ENCODE peak calls at places on chromosomes 13 and 19, in nine cellular contexts. M is thyroid gland, F is right lobe of liver, A is tibial nerve, B is IMR-90, V is esophagus squamous epithelium, Z is HCT116, L is uterus, G is transverse colon. X is an unnamed sample. For H3K4me1, the result is how much of the 10 kb centered on the place peaks cover.

GRCh38 chr13:51829236-51829899 is 15.6 kb downstream of the TMEM272 start:
- DNase-seq in B (no peak), F (no peak), L (no peak), M (no peak), G (no peak), V (no peak), A (no peak), Z (no peak), X (no peak)

GRCh38 chr19:38956264-38956663 is 19.3 kb downstream of the FBXO17 start:
- DNase-seq in B (no peak), A (no peak), F (no peak), Z (no peak), L (no peak), V (no peak), M (no peak), G (no peak), X (no peak)

GRCh38 chr13:74026753-74027152 is 107.5 kb downstream of the KLF12 start:
- DNase-seq in F (no peak), A (no peak), V (no peak), M (peak), Z (no peak), G (peak), L (no peak), B (peak), X (no peak)

GRCh38 chr19:10001899-10002298 is 8.4 kb downstream of the COL5A3 start:
- DNase-seq in Z (no peak), L (no peak), V (no peak), B (no peak), M (peak), G (peak), F (peak), A (no peak), X (peak)

GRCh38 chr13:88704600-88705275 is 1033.6 kb downstream of the SLITRK5 start:
- DNase-seq in Z (no peak), L (no peak), B (no peak), M (no peak), V (no peak), G (no peak), F (no peak), A (no peak), X (no peak)

GRCh38 chr13:25848822-25849740 is 202.7 kb downstream of the SHISA2 start:
- DNase-seq in L (no peak), A (no peak), V (no peak), Z (no peak), F (no peak), B (no peak), G (no peak), M (no peak), X (no peak)

GRCh38 chr13:75495938-75496337 is 14.0 kb upstream of the TBC1D4 start:
- DNase-seq in B (peak), F (no peak), M (no peak), V (no peak), Z (no peak), L (no peak), G (no peak), A (no peak), X (no peak)

GRCh38 chr13:103634066-103634465 is 567.8 kb upstream of the SLC10A2 start:
- DNase-seq in B (no peak), V (no peak), F (no peak), A (no peak), L (no peak), Z (no peak), M (no peak), G (no peak), X (no peak)

GRCh38 chr13:70170689-70171088 is 62.4 kb upstream of the KLHL1 start:
- DNase-seq in Z (no peak), B (no peak), F (no peak), A (no peak), M (no peak), G (no peak), L (no peak), V (no peak), X (no peak)

GRCh38 chr13:52454459-52454824 is 836 bp upstream of the CKAP2 start:
- DNase-seq in G (peak), L (no peak), V (no peak), M (peak), F (no peak), B (peak), Z (no peak), A (no peak), X (no peak)

GRCh38 chr13:34034411-34034810 is 216.5 kb downstream of the RFC3 start:
- DNase-seq in Z (no peak), B (no peak), G (no peak), V (no peak), A (no peak), F (no peak), M (no peak), L (no peak), X (no peak)

GRCh38 chr13:34913040-34913439 is 29.0 kb upstream of the NBEA start:
- DNase-seq in M (peak), L (no peak), A (no peak), B (no peak), G (no peak), V (no peak), F (no peak), Z (no peak), X (no peak)

GRCh38 chr19:6034512-6034911 is 56.6 kb upstream of the RANBP3 start:
- DNase-seq in Z (no peak), F (no peak), L (no peak), V (no peak), B (no peak), A (no peak), G (no peak), M (no peak), X (no peak)

GRCh38 chr19:11378319-11379189 is 4.1 kb downstream of the SWSAP1 start:
- DNase-seq in Z (no peak), M (peak), B (peak), V (no peak), F (peak), L (no peak), A (no peak), G (peak), X (peak)

GRCh38 chr13:75860935-75861334 is 224.8 kb downstream of the LMO7 start:
- DNase-seq in V (no peak), M (no peak), Z (no peak), F (no peak), L (no peak), B (peak), G (no peak), A (no peak), X (no peak)

GRCh38 chr19:16060294-16060693 is 16.0 kb upstream of the TPM4 start:
- DNase-seq in G (no peak), F (no peak), Z (no peak), L (no peak), B (no peak), M (no peak), V (no peak), A (no peak), X (no peak)

GRCh38 chr19:51131780-51132680 is 7.3 kb downstream of the SIGLEC9 start:
- DNase-seq in A (no peak), F (no peak), M (peak), V (no peak), Z (peak), L (no peak), G (peak), B (peak), X (peak)

GRCh38 chr19:7450243-7451223 is 38.3 kb downstream of the PEX11G start:
- DNase-seq in L (no peak), A (no peak), Z (peak), M (no peak), F (no peak), V (no peak), B (peak), G (no peak), X (no peak)

GRCh38 chr13:110468986-110469495 is 92.5 kb downstream of the RAB20 start:
- DNase-seq in L (no peak), G (no peak), B (no peak), M (no peak), V (no peak), F (no peak), Z (no peak), A (no peak), X (no peak)

GRCh38 chr19:44113784-44114390 is 688 bp downstream of the ZNF225 start:
- DNase-seq in M (peak), L (peak), Z (no peak), G (peak), B (peak), A (no peak), V (no peak), F (peak), X (no peak)

GRCh38 chr13:108249150-108249549 is 20.4 kb upstream of the TNFSF13B start:
- DNase-seq in Z (no peak), F (no peak), G (no peak), L (no peak), B (no peak), A (no peak), V (no peak), M (no peak), X (no peak)

GRCh38 chr13:108777421-108778420 is 148.3 kb downstream of the MYO16 start:
- DNase-seq in V (no peak), F (no peak), L (no peak), G (no peak), A (no peak), B (peak), M (no peak), Z (peak), X (no peak)

GRCh38 chr13:49652691-49653305 is 24.5 kb downstream of the ARL11 start:
- DNase-seq in Z (peak), F (no peak), A (no peak), L (no peak), V (no peak), B (peak), M (peak), G (peak), X (no peak)

GRCh38 chr13:99823961-99824360 is 147.6 kb downstream of the ZIC5 start:
- DNase-seq in L (no peak), Z (no peak), M (no peak), A (no peak), B (no peak), F (no peak), V (no peak), G (no peak), X (no peak)

GRCh38 chr19:7831452-7831851 is 1.4 kb downstream of the EVI5L start:
- DNase-seq in A (no peak), V (no peak), F (no peak), L (no peak), Z (peak), M (no peak), B (peak), G (peak), X (peak)

GRCh38 chr13:29434217-29434940 is 161.1 kb downstream of the SLC7A1 start:
- DNase-seq in V (no peak), Z (no peak), L (no peak), M (peak), B (no peak), F (no peak), G (no peak), A (no peak), X (no peak)

GRCh38 chr19:31938675-31939074 is 406.7 kb upstream of the ZNF507 start:
- DNase-seq in B (no peak), L (no peak), V (no peak), F (no peak), Z (no peak), M (no peak), G (no peak), A (no peak), X (no peak)

GRCh38 chr19:11382898-11383705 is 1.0 kb downstream of the EPOR start:
- DNase-seq in F (peak), B (no peak), L (no peak), M (peak), G (peak), A (no peak), Z (peak), V (no peak), X (peak)

GRCh38 chr13:111322916-111323331 is 2.5 kb downstream of the TEX29 start:
- DNase-seq in G (no peak), Z (no peak), M (no peak), A (no peak), B (no peak), V (no peak), F (no peak), L (no peak), X (no peak)

GRCh38 chr13:37716395-37716794 is 117.8 kb upstream of the POSTN start:
- DNase-seq in A (no peak), F (no peak), Z (no peak), V (no peak), M (no peak), B (peak), G (no peak), L (no peak), X (no peak)

GRCh38 chr19:46447006-46447405 is 18.3 kb upstream of the PNMA8C start:
- DNase-seq in B (no peak), Z (no peak), M (no peak), F (no peak), G (no peak), A (no peak), L (no peak), V (no peak), X (no peak)

GRCh38 chr19:47729468-47729798 is 15.9 kb upstream of the NOP53 start:
- DNase-seq in Z (peak), F (no peak), L (peak), M (peak), B (peak), G (peak), V (no peak), A (peak), X (peak)

GRCh38 chr19:5695649-5696195 is 5.6 kb downstream of the RPL36 start:
- DNase-seq in V (no peak), M (no peak), A (no peak), Z (no peak), B (no peak), L (no peak), G (no peak), F (no peak), X (no peak)

GRCh38 chr13:41050041-41050440 is 11.3 kb upstream of the WBP4 start:
- DNase-seq in L (no peak), G (no peak), Z (no peak), M (no peak), B (no peak), V (no peak), A (no peak), F (no peak), X (no peak)

GRCh38 chr13:46866150-46866549 is 30.7 kb downstream of the HTR2A start:
- DNase-seq in Z (no peak), B (peak), M (peak), V (peak), L (peak), F (peak), G (peak), A (no peak), X (no peak)

GRCh38 chr13:45372189-45373115 is 31.5 kb upstream of the TPT1 start:
- DNase-seq in F (no peak), L (no peak), V (no peak), M (no peak), A (no peak), B (peak), Z (no peak), G (no peak), X (no peak)

GRCh38 chr13:105979586-105979985 is 555.9 kb downstream of the EFNB2 start:
- DNase-seq in V (no peak), M (peak), F (no peak), L (no peak), A (no peak), B (no peak), Z (no peak), G (peak), X (no peak)

GRCh38 chr19:3162418-3163229 is 15.9 kb upstream of the S1PR4 start:
- DNase-seq in F (no peak), B (no peak), A (no peak), V (no peak), Z (no peak), M (no peak), L (no peak), G (no peak), X (no peak)

GRCh38 chr13:75749407-75749806 is 113.3 kb downstream of the LMO7 start:
- DNase-seq in G (no peak), B (peak), A (no peak), Z (no peak), V (no peak), L (no peak), M (peak), F (no peak), X (peak)

GRCh38 chr19:16915135-16915534 is 26.3 kb downstream of the F2RL3 start:
- DNase-seq in V (no peak), M (no peak), F (no peak), A (no peak), B (no peak), G (no peak), Z (no peak), L (no peak), X (no peak)

GRCh38 chr19:49687150-49687549 is 2.2 kb upstream of the ADM5 start:
- DNase-seq in L (no peak), F (no peak), V (no peak), Z (no peak), G (no peak), A (no peak), M (no peak), B (no peak), X (no peak)

GRCh38 chr19:49686503-49687088 is 2.8 kb upstream of the ADM5 start:
- DNase-seq in L (no peak), B (no peak), F (no peak), V (no peak), G (no peak), Z (no peak), M (no peak), A (no peak), X (peak)

GRCh38 chr19:49689133-49690072 is at the start of gene ADM5:
- DNase-seq in A (no peak), Z (no peak), L (peak), B (no peak), V (no peak), F (peak), M (peak), G (peak), X (peak)

GRCh38 chr19:49688531-49689132 is 762 bp upstream of the ADM5 start:
- DNase-seq in Z (no peak), G (no peak), A (no peak), B (no peak), L (no peak), F (no peak), V (no peak), M (no peak), X (no peak)

GRCh38 chr19:49687566-49688316 is 1.7 kb upstream of the ADM5 start:
- DNase-seq in A (no peak), G (no peak), M (no peak), F (no peak), Z (no peak), V (no peak), L (no peak), B (no peak), X (peak)
- TF ChIP-seq POLR2A in A (no peak), G (no peak), M (no peak), F (no peak), Z (no peak), V (no peak), L (no peak), B (no peak), X (no peak)

DNA sequence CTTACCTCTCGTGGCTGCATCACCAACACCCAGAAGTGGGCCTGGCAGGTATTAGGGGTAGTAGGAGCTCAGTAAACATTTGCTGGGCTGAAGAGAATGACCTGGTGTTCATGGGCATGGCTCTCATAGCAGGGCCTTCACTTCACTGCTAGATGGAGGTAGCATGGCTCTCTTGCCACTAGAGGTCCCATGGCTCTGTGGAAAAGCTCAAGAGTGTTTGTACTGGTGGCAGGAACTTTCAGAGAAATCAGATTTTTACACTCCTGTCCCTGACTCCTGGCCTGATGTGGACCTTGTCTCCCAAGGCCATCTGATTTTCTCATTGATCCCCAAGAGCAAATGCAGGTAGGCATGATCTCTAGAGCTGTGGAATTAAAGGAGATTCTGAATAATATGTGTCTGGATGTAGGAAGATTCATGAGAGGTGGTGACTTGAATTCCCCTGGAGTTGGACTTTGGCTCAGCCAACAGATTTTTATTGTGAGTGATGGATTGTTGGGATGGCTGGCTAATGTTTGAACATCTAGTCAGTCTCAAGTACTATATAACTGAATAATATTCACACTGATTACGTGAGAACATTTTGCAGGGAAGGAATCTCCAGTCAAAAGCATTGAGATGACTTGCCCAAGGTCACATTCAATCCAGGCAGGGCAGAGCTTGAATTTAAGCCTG is 5.8 kb downstream of the ZNF574 start:
- DNase-seq in L (no peak), F (no peak), V (no peak), M (no peak), G (no peak), A (no peak), B (peak), Z (no peak), X (no peak)
- H3K27ac ChIP-seq in L (no peak), F (no peak), V (no peak), M (no peak), G (peak), A (no peak), B (no peak), Z (peak), X (no peak)

GRCh38 chr19:18443406-18443805 is 5.5 kb upstream of the ISYNA1 start:
- DNase-seq in V (no peak), G (no peak), B (no peak), M (no peak), A (no peak), Z (no peak), F (no peak), L (no peak), X (no peak)
- H3K4me1 ChIP-seq in V (under half), G (under half), B (under half), M (under half), A (under half), Z (under half), F (under half), L (under half), X (under half)

GRCh38 chr19:35648017-35648961 is at the start of gene COX6B1:
- DNase-seq in Z (peak), G (peak), A (peak), M (peak), B (peak), V (peak), F (peak), L (peak), X (peak)
- TF ChIP-seq POLR2A in Z (peak), G (peak), A (peak), M (no peak), B (peak), V (peak), F (peak), L (peak), X (peak)